ENCODE peak calls at places on chromosomes 16 and 17, in six cellular contexts. V, W, N, U, G and Y are unnamed samples. For H3K27me3, the result is how much of the 10 kb centered on the place peaks cover.

GRCh38 chr17:17358060-17358751 is 55.0 kb downstream of the NT5M start:
- DNase-seq in G (no peak), W (no peak), N (no peak), U (no peak), V (no peak), Y (peak)

GRCh38 chr16:31699601-31700000 is 171.9 kb downstream of the AHSP start:
- DNase-seq in U (no peak), N (no peak), G (no peak), V (no peak), W (no peak), Y (no peak)

GRCh38 chr16:35745821-35746248 is 2286.4 kb downstream of the TP53TG3F start:
- DNase-seq in U (no peak), N (peak), W (no peak), G (no peak), V (no peak), Y (no peak)

GRCh38 chr17:13490906-13491502 is 110.7 kb downstream of the HS3ST3A1 start:
- DNase-seq in V (no peak), G (no peak), N (no peak), U (no peak), W (no peak), Y (no peak)

GRCh38 chr16:56993204-56993603 is 3.8 kb downstream of the NLRC5 start:
- DNase-seq in G (no peak), N (no peak), W (no peak), U (no peak), V (no peak), Y (no peak)

GRCh38 chr16:63841271-63841670 is 1280.6 kb downstream of the CDH11 start:
- DNase-seq in N (no peak), U (no peak), W (no peak), G (no peak), V (no peak), Y (no peak)

GRCh38 chr17:8332688-8333087 is 7.0 kb upstream of the ODF4 start:
- DNase-seq in V (peak), G (no peak), W (no peak), N (no peak), U (peak), Y (no peak)

GRCh38 chr17:3475812-3476686 is at the start of gene ASPA:
- DNase-seq in N (no peak), W (no peak), G (no peak), V (no peak), U (no peak), Y (no peak)

GRCh38 chr17:47970725-47971511 is at the start of gene CDK5RAP3:
- DNase-seq in N (peak), W (peak), V (peak), U (peak), G (peak), Y (peak)

GRCh38 chr16:62035115-62036092 is 834 bp downstream of the CDH8 start:
- DNase-seq in G (no peak), U (no peak), W (no peak), N (no peak), V (peak), Y (no peak)
- H3K27me3 ChIP-seq in G (under half), U (under half), W (under half), N (under half), V (half or more), Y (under half)

DNA sequence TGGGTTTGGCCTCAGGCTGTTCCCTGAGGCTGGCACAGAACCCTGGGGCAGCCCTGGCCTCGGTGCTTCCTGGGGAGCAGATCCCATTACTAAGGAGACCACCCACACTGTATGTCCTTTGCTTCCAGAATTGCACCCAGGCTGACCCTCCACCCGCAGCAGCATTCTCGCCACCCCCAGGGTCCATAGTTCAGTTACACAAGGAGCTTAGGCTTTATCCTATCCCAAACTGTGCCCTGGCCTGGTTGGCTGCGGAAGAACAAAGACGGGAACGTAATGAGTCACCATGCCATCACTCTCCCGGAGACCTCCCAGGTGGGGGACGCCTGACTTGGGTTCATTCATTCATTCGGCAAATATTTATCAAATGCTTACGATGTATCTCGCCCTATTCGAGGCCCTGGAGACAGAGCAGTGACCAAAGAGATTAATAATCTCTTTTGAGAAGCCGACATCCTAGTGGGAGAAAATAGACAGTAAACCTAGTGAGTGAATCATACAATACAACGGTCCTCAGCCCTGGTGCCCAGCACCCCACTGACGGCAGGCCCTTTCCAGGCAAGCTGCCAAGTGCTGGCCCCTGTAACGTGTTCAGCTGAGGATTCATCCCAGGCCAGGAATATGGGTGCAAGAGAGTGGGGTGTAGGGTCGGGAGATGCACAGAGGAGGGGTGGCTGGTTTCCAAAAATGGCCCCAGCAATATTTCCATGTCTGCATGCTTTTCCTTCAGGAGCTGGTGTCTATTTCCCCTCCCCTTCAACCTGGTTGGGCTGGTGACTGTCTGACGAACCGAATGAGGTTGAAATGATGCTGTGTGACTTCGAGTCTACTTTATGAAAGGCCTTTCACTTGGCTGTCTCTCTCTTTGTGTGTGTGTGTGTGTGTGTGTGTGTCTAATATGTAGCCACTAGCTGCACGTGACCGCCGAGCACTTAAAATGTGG is 134.2 kb downstream of the MGAT5B start:
- DNase-seq in V (peak), N (no peak), W (no peak), U (peak), G (no peak), Y (no peak)
- H3K27me3 ChIP-seq in V (under half), N (under half), W (under half), U (under half), G (under half), Y (under half)

DNA sequence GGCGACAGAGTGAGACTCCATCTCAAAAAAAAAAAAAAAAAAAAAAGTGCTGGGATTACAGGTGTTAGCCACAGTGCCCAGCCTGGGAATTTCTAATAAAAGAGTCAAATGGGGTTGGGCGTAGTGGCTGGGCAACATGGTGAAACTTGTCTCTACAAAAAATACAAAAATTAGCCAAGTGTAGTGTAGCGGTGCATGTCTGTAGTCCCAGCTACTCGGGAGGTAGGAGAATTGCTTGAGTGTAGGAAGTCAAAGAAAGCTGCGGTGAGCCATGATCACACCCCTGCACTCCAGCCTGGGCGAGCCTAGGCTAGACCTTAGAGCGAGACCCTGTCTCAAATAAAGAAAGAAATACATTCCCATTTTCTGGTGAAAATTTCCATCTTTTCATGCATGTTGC is 2.4 kb upstream of the UTS2R start:
- DNase-seq in U (no peak), V (no peak), W (no peak), N (no peak), G (no peak), Y (no peak)
- H3K27me3 ChIP-seq in U (under half), V (under half), W (under half), N (under half), G (under half), Y (under half)

GRCh38 chr16:89164436-89164835 is 7.1 kb upstream of the CDH15 start:
- DNase-seq in W (no peak), N (no peak), G (no peak), U (no peak), V (no peak), Y (no peak)
- H3K27me3 ChIP-seq in W (under half), N (under half), G (under half), U (under half), V (under half), Y (under half)

GRCh38 chr16:30677931-30678585 is 19.8 kb downstream of the FBRS start:
- DNase-seq in W (no peak), G (no peak), N (no peak), U (no peak), V (no peak), Y (no peak)
- H3K27me3 ChIP-seq in W (under half), G (under half), N (under half), U (under half), V (under half), Y (under half)

DNA sequence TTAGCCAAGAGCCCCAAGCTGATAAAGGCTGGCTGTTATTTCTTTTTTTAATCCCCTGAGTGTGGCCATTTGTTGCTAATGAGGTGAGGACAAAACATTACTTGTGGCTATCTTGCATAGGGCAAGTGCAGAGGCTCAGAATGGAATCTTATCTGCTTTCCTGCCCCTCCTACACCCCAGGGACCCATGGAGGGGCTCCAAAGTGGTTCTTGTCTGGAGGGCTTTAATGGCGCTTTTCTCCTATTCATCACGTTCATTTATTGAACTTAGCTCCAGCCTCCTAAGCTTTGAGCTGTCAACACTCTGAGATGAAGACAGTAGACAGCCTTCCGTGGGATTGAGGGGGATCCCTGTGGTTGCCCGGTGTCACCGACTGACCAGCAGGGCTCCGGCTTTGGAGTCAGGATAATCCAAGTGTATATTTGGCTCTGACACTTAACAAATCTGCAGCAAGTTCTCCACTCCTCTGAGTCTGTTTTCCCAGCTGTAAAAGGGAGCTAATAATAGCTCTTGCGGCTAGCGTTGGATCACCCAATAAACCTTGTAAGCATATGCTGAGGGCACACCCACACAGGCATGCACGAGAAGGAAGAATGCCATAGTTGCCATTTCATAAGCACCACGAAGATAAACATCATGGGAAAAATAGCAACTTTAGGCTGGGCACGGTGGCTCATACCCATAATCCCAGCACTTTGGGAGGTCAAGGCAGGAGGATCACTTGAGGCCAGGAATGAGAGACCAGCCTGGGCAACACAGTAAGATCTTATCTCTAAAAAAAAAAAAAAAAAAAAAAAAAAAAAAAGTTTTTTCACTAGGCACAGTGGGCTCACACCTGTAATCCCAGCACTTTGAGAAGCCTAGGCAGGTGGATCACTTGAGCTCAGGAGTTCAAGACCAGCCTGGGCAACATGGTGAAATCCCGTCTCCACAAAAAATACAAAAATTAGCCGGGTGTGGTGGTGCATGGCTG is 44.8 kb downstream of the MYH11 start:
- DNase-seq in G (no peak), U (peak), N (peak), V (peak), W (no peak), Y (no peak)
- H3K27me3 ChIP-seq in G (under half), U (under half), N (under half), V (under half), W (under half), Y (under half)

GRCh38 chr17:56600246-56600645 is 6.7 kb downstream of the NOG start:
- DNase-seq in V (no peak), W (no peak), G (no peak), N (no peak), U (no peak), Y (no peak)
- H3K27me3 ChIP-seq in V (under half), W (under half), G (under half), N (under half), U (under half), Y (under half)

GRCh38 chr17:42184717-42185496 is at the start of gene HCRT:
- DNase-seq in N (no peak), W (no peak), U (peak), V (no peak), G (no peak), Y (no peak)
- H3K27me3 ChIP-seq in N (under half), W (under half), U (under half), V (under half), G (under half), Y (under half)

GRCh38 chr16:73071131-73071940 is 23.4 kb upstream of the ZFHX3 start:
- DNase-seq in G (peak), W (no peak), U (peak), V (peak), N (peak), Y (no peak)

GRCh38 chr16:73074399-73074798 is 26.5 kb upstream of the ZFHX3 start:
- DNase-seq in G (no peak), V (no peak), W (no peak), N (no peak), U (no peak), Y (no peak)

GRCh38 chr16:73080931-73081330 is 33.0 kb upstream of the ZFHX3 start:
- DNase-seq in G (no peak), W (no peak), U (no peak), V (no peak), N (no peak), Y (no peak)

DNA sequence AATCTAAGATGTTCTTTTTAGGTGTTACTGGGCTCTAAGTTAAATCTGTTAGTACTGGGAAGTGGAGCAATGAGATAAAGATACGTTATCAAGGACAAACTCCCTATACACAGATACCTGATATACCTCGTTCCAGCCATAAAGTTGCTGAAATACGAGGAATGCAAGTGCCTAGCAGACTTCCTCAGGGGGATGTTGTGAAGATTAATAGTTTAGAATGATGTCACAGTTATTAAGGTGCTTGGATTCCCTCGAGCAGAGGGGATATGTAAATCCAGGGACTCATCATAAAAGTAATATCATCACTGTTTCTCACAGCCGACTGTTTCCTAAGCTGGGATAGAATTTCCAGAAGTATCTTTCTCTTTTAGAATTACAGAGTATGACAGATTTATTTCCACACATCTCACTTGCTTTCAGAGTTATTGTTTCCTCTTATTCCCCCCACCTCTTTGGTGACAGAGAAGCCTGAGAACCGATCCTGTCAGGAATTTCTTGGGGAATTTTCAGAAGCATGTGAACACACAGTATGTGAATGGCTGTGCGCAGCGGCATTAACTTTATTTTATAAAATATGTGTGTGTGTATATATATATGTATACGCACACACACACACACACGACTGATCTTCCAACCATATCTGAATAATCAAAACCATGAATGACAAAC is 28.5 kb upstream of the ZFHX3 start:
- DNase-seq in U (no peak), N (no peak), V (no peak), W (no peak), G (no peak), Y (no peak)
- H3K27me3 ChIP-seq in U (under half), N (under half), V (under half), W (under half), G (under half), Y (under half)